ENCODE peak calls at places on chromosomes 12 and 14, in nine cellular contexts. One of them, this sample, is unnamed.

GRCh38 chr14:75298187-75298985 is 19.8 kb downstream of the FOS start:
- DNase-seq in SK-N-MC: no peak
- DNase-seq in HS-27A: no peak
- DNase-seq in neural crest cell: no peak
- DNase-seq in NCI-H510A treated with DMSO at 0.1 percent for 48 hours: no peak
- DNase-seq in AG04449: no peak
- DNase-seq in KG1: no peak
- DNase-seq in astrocyte of the cerebellum: no peak
- DNase-seq in testis: peak
- DNase-seq in this sample: no peak

GRCh38 chr12:107912421-107913004 is 138.0 kb downstream of the ASCL4 start:
- DNase-seq in NCI-H510A treated with DMSO at 0.1 percent for 48 hours: no peak
- DNase-seq in astrocyte of the cerebellum: no peak
- DNase-seq in KG1: no peak
- DNase-seq in SK-N-MC: no peak
- DNase-seq in neural crest cell: peak
- DNase-seq in testis: peak
- DNase-seq in AG04449: no peak
- DNase-seq in HS-27A: no peak
- DNase-seq in this sample: peak

GRCh38 chr14:77067632-77068514 is 30.2 kb upstream of the CIPC start:
- DNase-seq in NCI-H510A treated with DMSO at 0.1 percent for 48 hours: peak
- DNase-seq in SK-N-MC: no peak
- DNase-seq in KG1: peak
- DNase-seq in HS-27A: no peak
- DNase-seq in astrocyte of the cerebellum: no peak
- DNase-seq in AG04449: no peak
- DNase-seq in testis: peak
- DNase-seq in neural crest cell: peak
- DNase-seq in this sample: peak

GRCh38 chr14:100979780-100980179 is 76.3 kb upstream of the RTL1 start:
- DNase-seq in neural crest cell: no peak
- DNase-seq in NCI-H510A treated with DMSO at 0.1 percent for 48 hours: no peak
- DNase-seq in SK-N-MC: no peak
- DNase-seq in astrocyte of the cerebellum: peak
- DNase-seq in HS-27A: no peak
- DNase-seq in AG04449: peak
- DNase-seq in testis: no peak
- DNase-seq in KG1: no peak
- DNase-seq in this sample: no peak

GRCh38 chr14:76948213-76948947 is 80.1 kb downstream of the IRF2BPL start:
- DNase-seq in KG1: no peak
- DNase-seq in AG04449: no peak
- DNase-seq in SK-N-MC: no peak
- DNase-seq in NCI-H510A treated with DMSO at 0.1 percent for 48 hours: no peak
- DNase-seq in astrocyte of the cerebellum: no peak
- DNase-seq in HS-27A: no peak
- DNase-seq in neural crest cell: no peak
- DNase-seq in testis: peak
- DNase-seq in this sample: no peak

GRCh38 chr14:61335876-61336275 is 14.5 kb downstream of the PRKCH start:
- DNase-seq in astrocyte of the cerebellum: no peak
- DNase-seq in testis: no peak
- DNase-seq in HS-27A: no peak
- DNase-seq in AG04449: no peak
- DNase-seq in NCI-H510A treated with DMSO at 0.1 percent for 48 hours: no peak
- DNase-seq in neural crest cell: no peak
- DNase-seq in SK-N-MC: no peak
- DNase-seq in KG1: no peak
- DNase-seq in this sample: no peak

GRCh38 chr12:132653567-132654290 is 33.4 kb downstream of the POLE start:
- DNase-seq in HS-27A: no peak
- DNase-seq in SK-N-MC: no peak
- DNase-seq in NCI-H510A treated with DMSO at 0.1 percent for 48 hours: no peak
- DNase-seq in testis: no peak
- DNase-seq in astrocyte of the cerebellum: no peak
- DNase-seq in neural crest cell: no peak
- DNase-seq in KG1: no peak
- DNase-seq in AG04449: no peak
- DNase-seq in this sample: no peak

GRCh38 chr12:85803231-85803630 is 33.0 kb downstream of the RASSF9 start:
- DNase-seq in testis: no peak
- DNase-seq in KG1: no peak
- DNase-seq in NCI-H510A treated with DMSO at 0.1 percent for 48 hours: no peak
- DNase-seq in AG04449: no peak
- DNase-seq in SK-N-MC: peak
- DNase-seq in astrocyte of the cerebellum: no peak
- DNase-seq in neural crest cell: no peak
- DNase-seq in HS-27A: no peak
- DNase-seq in this sample: no peak

GRCh38 chr14:20684662-20685456 is 499 bp downstream of the RNASE4 start:
- DNase-seq in SK-N-MC: no peak
- DNase-seq in HS-27A: no peak
- DNase-seq in AG04449: no peak
- DNase-seq in astrocyte of the cerebellum: no peak
- DNase-seq in neural crest cell: peak
- DNase-seq in testis: peak
- DNase-seq in KG1: no peak
- DNase-seq in NCI-H510A treated with DMSO at 0.1 percent for 48 hours: no peak
- DNase-seq in this sample: no peak